ENCODE peak calls at places on chromosomes 2 and 18, in four cellular contexts. M, T, R and B are unnamed samples.

GRCh38 chr2:84963692-84964405 is 7.1 kb upstream of the KCMF1 start:
- DNase-seq in M (no peak), T (peak), R (no peak), B (peak)

GRCh38 chr2:37417321-37417720 is 72.9 kb downstream of the QPCT start:
- DNase-seq in T (peak), M (no peak), R (no peak), B (no peak)

GRCh38 chr2:16666453-16666801 is 793 bp upstream of the CYRIA start:
- DNase-seq in R (no peak), M (no peak), T (peak), B (no peak)

GRCh38 chr18:67519582-67519981 is 3.1 kb upstream of the DSEL start:
- DNase-seq in M (no peak), R (no peak), T (peak), B (no peak)

GRCh38 chr2:230128943-230129342 is 60.2 kb upstream of the SLC16A14 start:
- DNase-seq in T (peak), M (peak), R (no peak), B (peak)

GRCh38 chr2:198697218-198697617 is 760.5 kb downstream of the SATB2 start:
- DNase-seq in M (no peak), T (no peak), R (no peak), B (no peak)

GRCh38 chr18:62716679-62717058 is 1.3 kb downstream of the PHLPP1 start:
- DNase-seq in M (peak), T (no peak), R (no peak), B (peak)

GRCh38 chr2:27428978-27429541 is 629 bp downstream of the NRBP1 start:
- DNase-seq in M (peak), T (peak), R (peak), B (peak)

GRCh38 chr2:174893018-174893417 is 112.2 kb downstream of the CHN1 start:
- DNase-seq in M (no peak), T (no peak), R (no peak), B (no peak)

GRCh38 chr2:240291940-240292574 is 143.4 kb upstream of the GPC1 start:
- DNase-seq in T (no peak), R (no peak), M (no peak), B (no peak)

GRCh38 chr18:32317651-32318050 is 127.8 kb downstream of the MEP1B start:
- DNase-seq in M (no peak), R (no peak), T (peak), B (no peak)

GRCh38 chr18:77557030-77557429 is 307.4 kb downstream of the GALR1 start:
- DNase-seq in T (no peak), R (no peak), M (no peak), B (no peak)

GRCh38 chr2:725464-725863 is 48.3 kb upstream of the TMEM18 start:
- DNase-seq in R (no peak), M (no peak), T (no peak), B (no peak)

GRCh38 chr2:201909961-201910361 is 103.6 kb downstream of the CDK15 start:
- DNase-seq in R (no peak), T (peak), M (no peak), B (no peak)

GRCh38 chr2:20452551-20452950 is 5.7 kb downstream of the RHOB start:
- DNase-seq in R (peak), M (no peak), T (peak), B (peak)

GRCh38 chr18:70047931-70048603 is 100.4 kb upstream of the CD226 start:
- DNase-seq in T (peak), M (no peak), R (no peak), B (no peak)

GRCh38 chr2:126392889-126393288 is 263.1 kb upstream of the GYPC start:
- DNase-seq in T (no peak), M (no peak), R (no peak), B (no peak)

GRCh38 chr2:197322729-197323720 is 12.4 kb upstream of the ANKRD44 start:
- DNase-seq in T (no peak), R (no peak), M (no peak), B (no peak)

GRCh38 chr2:239792649-239793010 is 232.5 kb downstream of the NDUFA10 start:
- DNase-seq in R (no peak), T (no peak), M (no peak), B (no peak)

GRCh38 chr18:39841133-39842041 is 2113.6 kb upstream of the PIK3C3 start:
- DNase-seq in R (no peak), M (peak), T (peak), B (peak)

GRCh38 chr2:45125232-45125631 is 116.0 kb upstream of the SIX2 start:
- DNase-seq in M (no peak), R (no peak), T (no peak), B (no peak)

DNA sequence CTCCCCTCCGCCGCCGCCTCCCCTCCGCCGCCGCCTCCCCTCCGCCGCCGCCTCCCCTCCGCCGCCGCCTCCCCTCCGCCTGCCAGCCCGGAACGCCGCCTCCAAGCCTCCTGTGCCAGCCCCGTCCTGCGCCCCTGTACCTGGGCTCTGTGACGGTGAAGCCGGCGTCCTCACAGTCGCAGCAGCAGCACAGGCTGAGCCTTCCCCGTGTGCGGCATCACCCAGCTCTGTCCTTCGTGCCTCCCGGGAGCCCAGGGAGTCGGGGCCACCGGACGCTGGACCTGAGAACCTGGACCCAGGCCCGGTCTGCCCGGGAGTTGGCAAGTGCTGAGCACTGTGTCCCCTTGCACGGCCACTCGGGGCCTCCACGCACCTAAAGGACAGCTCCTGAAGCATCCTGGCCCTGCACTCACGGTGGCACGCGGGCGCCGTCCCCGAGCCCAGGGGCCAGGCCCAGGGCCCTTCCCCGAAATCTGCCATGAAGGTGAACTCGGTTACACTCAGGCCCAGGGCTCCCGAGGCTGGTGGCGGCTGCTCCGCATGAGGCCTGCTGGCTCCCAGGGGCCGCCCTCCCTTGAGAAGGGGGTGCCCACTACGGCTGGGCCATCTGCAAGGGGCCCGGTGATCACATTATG is 32.9 kb downstream of the RTP5 start:
- DNase-seq in R (peak), M (no peak), T (no peak), B (no peak)
- H3K4me3 ChIP-seq in R (no peak), M (peak), T (no peak), B (no peak)

GRCh38 chr2:205716126-205716525 is 33.8 kb downstream of the NRP2 start:
- DNase-seq in M (no peak), T (no peak), R (no peak), B (no peak)
- TF ChIP-seq CTCF in M (no peak), T (peak), R (no peak), B (no peak)

GRCh38 chr2:148616696-148617095 is 27.9 kb upstream of the EPC2 start:
- DNase-seq in T (no peak), R (no peak), M (no peak), B (no peak)

GRCh38 chr2:148613231-148614023 is 31.1 kb upstream of the EPC2 start:
- DNase-seq in R (no peak), T (no peak), M (no peak), B (no peak)

GRCh38 chr2:148614024-148614331 is 30.6 kb upstream of the EPC2 start:
- DNase-seq in M (no peak), T (no peak), R (no peak), B (no peak)

GRCh38 chr2:148615446-148615845 is 29.1 kb upstream of the EPC2 start:
- DNase-seq in T (no peak), R (no peak), M (no peak), B (no peak)

GRCh38 chr2:148614332-148615049 is 30.1 kb upstream of the EPC2 start:
- DNase-seq in M (no peak), R (no peak), T (peak), B (peak)
- TF ChIP-seq POLR2A in M (no peak), R (no peak), T (no peak), B (peak)

GRCh38 chr18:51655327-51655698 is 457.8 kb upstream of the MEX3C start:
- DNase-seq in T (no peak), R (no peak), M (no peak), B (no peak)
- H3K4me3 ChIP-seq in T (no peak), R (no peak), M (no peak), B (no peak)

GRCh38 chr18:48680871-48681270 is 142.0 kb downstream of the CTIF start:
- DNase-seq in R (peak), M (peak), T (no peak), B (no peak)
- TF ChIP-seq CTCF in R (peak), M (peak), T (no peak), B (no peak)

GRCh38 chr18:26865557-26865956 is at the start of gene AQP4:
- DNase-seq in M (no peak), R (no peak), T (no peak), B (no peak)
- TF ChIP-seq POLR2A in M (no peak), R (no peak), T (no peak), B (no peak)